ENCODE peak calls at places on chromosomes 2 and 18, in seven cellular contexts. One of them, this sample, is unnamed.

GRCh38 chr2:10162586-10163497 is 40.3 kb downstream of the RRM2 start:
- DNase-seq in brain microvascular endothelial cell: no peak
- DNase-seq in neural progenitor cell: peak; percentile 61
- DNase-seq in aorta: no peak
- DNase-seq in stimulated activated CD8-positive, alpha-beta memory T cell treated with anti-CD3 and anti-CD28 coated beads, Interleukin-7, amount 100 ng/mL, for 1 hour: no peak
- DNase-seq in activated CD8-positive, alpha-beta memory T cell treated with anti-CD3 and anti-CD28 coated beads for 48 hours: no peak
- DNase-seq in SIG-M5: no peak
- DNase-seq in this sample: peak; percentile 12

GRCh38 chr2:46984642-46985476 is 69.3 kb upstream of the MCFD2 start:
- DNase-seq in neural progenitor cell: no peak
- DNase-seq in aorta: peak; percentile 89
- DNase-seq in SIG-M5: peak; percentile 92
- DNase-seq in brain microvascular endothelial cell: peak; percentile 93
- DNase-seq in stimulated activated CD8-positive, alpha-beta memory T cell treated with anti-CD3 and anti-CD28 coated beads, Interleukin-7, amount 100 ng/mL, for 1 hour: no peak
- DNase-seq in activated CD8-positive, alpha-beta memory T cell treated with anti-CD3 and anti-CD28 coated beads for 48 hours: no peak
- DNase-seq in this sample: no peak

GRCh38 chr18:79374408-79375171 is 21.1 kb upstream of the NFATC1 start:
- DNase-seq in neural progenitor cell: no peak
- DNase-seq in stimulated activated CD8-positive, alpha-beta memory T cell treated with anti-CD3 and anti-CD28 coated beads, Interleukin-7, amount 100 ng/mL, for 1 hour: no peak
- DNase-seq in SIG-M5: no peak
- DNase-seq in activated CD8-positive, alpha-beta memory T cell treated with anti-CD3 and anti-CD28 coated beads for 48 hours: no peak
- DNase-seq in aorta: no peak
- DNase-seq in brain microvascular endothelial cell: no peak
- DNase-seq in this sample: no peak

GRCh38 chr2:72695676-72696075 is 130.2 kb downstream of the EXOC6B start:
- DNase-seq in stimulated activated CD8-positive, alpha-beta memory T cell treated with anti-CD3 and anti-CD28 coated beads, Interleukin-7, amount 100 ng/mL, for 1 hour: no peak
- DNase-seq in activated CD8-positive, alpha-beta memory T cell treated with anti-CD3 and anti-CD28 coated beads for 48 hours: no peak
- DNase-seq in aorta: no peak
- DNase-seq in brain microvascular endothelial cell: no peak
- DNase-seq in neural progenitor cell: no peak
- DNase-seq in SIG-M5: no peak
- DNase-seq in this sample: no peak

GRCh38 chr18:70671889-70672551 is 383.2 kb downstream of the SOCS6 start:
- DNase-seq in aorta: no peak
- DNase-seq in brain microvascular endothelial cell: no peak
- DNase-seq in stimulated activated CD8-positive, alpha-beta memory T cell treated with anti-CD3 and anti-CD28 coated beads, Interleukin-7, amount 100 ng/mL, for 1 hour: no peak
- DNase-seq in SIG-M5: no peak
- DNase-seq in neural progenitor cell: no peak
- DNase-seq in activated CD8-positive, alpha-beta memory T cell treated with anti-CD3 and anti-CD28 coated beads for 48 hours: no peak
- DNase-seq in this sample: no peak

GRCh38 chr2:241763551-241764271 is 12.9 kb upstream of the GAL3ST2 start:
- DNase-seq in neural progenitor cell: no peak
- DNase-seq in brain microvascular endothelial cell: no peak
- DNase-seq in activated CD8-positive, alpha-beta memory T cell treated with anti-CD3 and anti-CD28 coated beads for 48 hours: no peak
- DNase-seq in SIG-M5: no peak
- DNase-seq in aorta: peak; percentile 61
- DNase-seq in stimulated activated CD8-positive, alpha-beta memory T cell treated with anti-CD3 and anti-CD28 coated beads, Interleukin-7, amount 100 ng/mL, for 1 hour: no peak
- DNase-seq in this sample: no peak

GRCh38 chr2:232432598-232433184 is 23.3 kb upstream of the ALPI start:
- DNase-seq in activated CD8-positive, alpha-beta memory T cell treated with anti-CD3 and anti-CD28 coated beads for 48 hours: no peak
- DNase-seq in stimulated activated CD8-positive, alpha-beta memory T cell treated with anti-CD3 and anti-CD28 coated beads, Interleukin-7, amount 100 ng/mL, for 1 hour: no peak
- DNase-seq in SIG-M5: no peak
- DNase-seq in brain microvascular endothelial cell: no peak
- DNase-seq in aorta: no peak
- DNase-seq in neural progenitor cell: peak; percentile 45
- DNase-seq in this sample: no peak

GRCh38 chr2:20573611-20574422 is 77.1 kb downstream of the HS1BP3 start:
- DNase-seq in stimulated activated CD8-positive, alpha-beta memory T cell treated with anti-CD3 and anti-CD28 coated beads, Interleukin-7, amount 100 ng/mL, for 1 hour: no peak
- DNase-seq in neural progenitor cell: no peak
- DNase-seq in aorta: no peak
- DNase-seq in brain microvascular endothelial cell: no peak
- DNase-seq in activated CD8-positive, alpha-beta memory T cell treated with anti-CD3 and anti-CD28 coated beads for 48 hours: no peak
- DNase-seq in SIG-M5: no peak
- DNase-seq in this sample: peak; percentile 41

GRCh38 chr18:35024965-35025364 is 16.2 kb upstream of the MAPRE2 start:
- DNase-seq in SIG-M5: no peak
- DNase-seq in neural progenitor cell: no peak
- DNase-seq in stimulated activated CD8-positive, alpha-beta memory T cell treated with anti-CD3 and anti-CD28 coated beads, Interleukin-7, amount 100 ng/mL, for 1 hour: no peak
- DNase-seq in activated CD8-positive, alpha-beta memory T cell treated with anti-CD3 and anti-CD28 coated beads for 48 hours: no peak
- DNase-seq in brain microvascular endothelial cell: peak; percentile 34
- DNase-seq in aorta: no peak
- DNase-seq in this sample: no peak

GRCh38 chr2:116094196-116094595 is 1651.8 kb downstream of the DPP10 start:
- DNase-seq in aorta: peak; percentile 61
- DNase-seq in SIG-M5: no peak
- DNase-seq in neural progenitor cell: peak; percentile 9
- DNase-seq in stimulated activated CD8-positive, alpha-beta memory T cell treated with anti-CD3 and anti-CD28 coated beads, Interleukin-7, amount 100 ng/mL, for 1 hour: no peak
- DNase-seq in brain microvascular endothelial cell: no peak
- DNase-seq in activated CD8-positive, alpha-beta memory T cell treated with anti-CD3 and anti-CD28 coated beads for 48 hours: no peak
- DNase-seq in this sample: no peak

GRCh38 chr2:172092716-172093415 is 7.6 kb downstream of the DLX1 start:
- DNase-seq in brain microvascular endothelial cell: no peak
- DNase-seq in SIG-M5: no peak
- DNase-seq in activated CD8-positive, alpha-beta memory T cell treated with anti-CD3 and anti-CD28 coated beads for 48 hours: no peak
- DNase-seq in stimulated activated CD8-positive, alpha-beta memory T cell treated with anti-CD3 and anti-CD28 coated beads, Interleukin-7, amount 100 ng/mL, for 1 hour: no peak
- DNase-seq in aorta: peak; percentile 38
- DNase-seq in neural progenitor cell: peak; percentile 62
- DNase-seq in this sample: no peak

GRCh38 chr2:95377216-95377530 is 25.3 kb upstream of the FAHD2A start:
- DNase-seq in SIG-M5: no peak
- DNase-seq in stimulated activated CD8-positive, alpha-beta memory T cell treated with anti-CD3 and anti-CD28 coated beads, Interleukin-7, amount 100 ng/mL, for 1 hour: no peak
- DNase-seq in neural progenitor cell: no peak
- DNase-seq in aorta: peak; percentile 65
- DNase-seq in brain microvascular endothelial cell: no peak
- DNase-seq in activated CD8-positive, alpha-beta memory T cell treated with anti-CD3 and anti-CD28 coated beads for 48 hours: no peak
- DNase-seq in this sample: no peak

GRCh38 chr18:29185801-29186200 is 1008.9 kb upstream of the CDH2 start:
- DNase-seq in activated CD8-positive, alpha-beta memory T cell treated with anti-CD3 and anti-CD28 coated beads for 48 hours: no peak
- DNase-seq in neural progenitor cell: no peak
- DNase-seq in stimulated activated CD8-positive, alpha-beta memory T cell treated with anti-CD3 and anti-CD28 coated beads, Interleukin-7, amount 100 ng/mL, for 1 hour: no peak
- DNase-seq in SIG-M5: no peak
- DNase-seq in aorta: no peak
- DNase-seq in brain microvascular endothelial cell: no peak
- DNase-seq in this sample: no peak

GRCh38 chr2:99729104-99729503 is 239.3 kb upstream of the REV1 start:
- DNase-seq in brain microvascular endothelial cell: peak; percentile 16
- DNase-seq in stimulated activated CD8-positive, alpha-beta memory T cell treated with anti-CD3 and anti-CD28 coated beads, Interleukin-7, amount 100 ng/mL, for 1 hour: no peak
- DNase-seq in aorta: no peak
- DNase-seq in activated CD8-positive, alpha-beta memory T cell treated with anti-CD3 and anti-CD28 coated beads for 48 hours: no peak
- DNase-seq in neural progenitor cell: no peak
- DNase-seq in SIG-M5: no peak
- DNase-seq in this sample: no peak

GRCh38 chr18:62080172-62080571 is 106.7 kb downstream of the PIGN start:
- DNase-seq in activated CD8-positive, alpha-beta memory T cell treated with anti-CD3 and anti-CD28 coated beads for 48 hours: no peak
- DNase-seq in SIG-M5: no peak
- DNase-seq in aorta: no peak
- DNase-seq in neural progenitor cell: no peak
- DNase-seq in brain microvascular endothelial cell: no peak
- DNase-seq in stimulated activated CD8-positive, alpha-beta memory T cell treated with anti-CD3 and anti-CD28 coated beads, Interleukin-7, amount 100 ng/mL, for 1 hour: no peak
- DNase-seq in this sample: no peak

GRCh38 chr2:71531522-71532047 is 78.2 kb downstream of the DYSF start:
- DNase-seq in neural progenitor cell: no peak
- DNase-seq in aorta: no peak
- DNase-seq in brain microvascular endothelial cell: peak; percentile 67
- DNase-seq in SIG-M5: no peak
- DNase-seq in activated CD8-positive, alpha-beta memory T cell treated with anti-CD3 and anti-CD28 coated beads for 48 hours: no peak
- DNase-seq in stimulated activated CD8-positive, alpha-beta memory T cell treated with anti-CD3 and anti-CD28 coated beads, Interleukin-7, amount 100 ng/mL, for 1 hour: no peak
- DNase-seq in this sample: no peak

GRCh38 chr2:37623409-37623808 is 48.0 kb downstream of the CDC42EP3 start:
- DNase-seq in stimulated activated CD8-positive, alpha-beta memory T cell treated with anti-CD3 and anti-CD28 coated beads, Interleukin-7, amount 100 ng/mL, for 1 hour: no peak
- DNase-seq in brain microvascular endothelial cell: no peak
- DNase-seq in aorta: no peak
- DNase-seq in neural progenitor cell: no peak
- DNase-seq in SIG-M5: no peak
- DNase-seq in activated CD8-positive, alpha-beta memory T cell treated with anti-CD3 and anti-CD28 coated beads for 48 hours: no peak
- DNase-seq in this sample: no peak